ENCODE peak calls at places on chromosomes 4 and X, in six cellular contexts. K, Q, F, M, W and S are unnamed samples.

GRCh38 chr4:76279462-76279861 is 27.1 kb upstream of the STBD1 start:
- DNase-seq in W (no peak), M (no peak), K (no peak), Q (peak), F (no peak), S (no peak)

GRCh38 chrX:120839506-120839905 is 36.2 kb downstream of the CT47B1 start:
- DNase-seq in M (no peak), Q (no peak), W (no peak), K (peak), F (no peak), S (peak)

GRCh38 chr4:48410812-48411211 is 69.5 kb downstream of the SLAIN2 start:
- DNase-seq in K (no peak), W (no peak), M (no peak), F (no peak), Q (no peak), S (no peak)

GRCh38 chr4:39514888-39515401 is 12.3 kb downstream of the UGDH start:
- DNase-seq in M (no peak), W (no peak), F (no peak), Q (no peak), K (no peak), S (no peak)

GRCh38 chrX:97026406-97026805 is 142.7 kb downstream of the RPA4 start:
- DNase-seq in K (peak), M (no peak), F (no peak), W (peak), Q (no peak), S (peak)

GRCh38 chrX:142688256-142688655 is 337.5 kb upstream of the SPANXN4 start:
- DNase-seq in W (no peak), K (no peak), M (no peak), Q (no peak), F (no peak), S (no peak)

GRCh38 chrX:133542476-133542875 is 127.2 kb upstream of the GPC4 start:
- DNase-seq in K (peak), Q (no peak), M (no peak), F (no peak), W (peak), S (no peak)

GRCh38 chr4:113575391-113575790 is 186.1 kb downstream of the CAMK2D start:
- DNase-seq in W (no peak), F (no peak), M (no peak), K (peak), Q (no peak), S (no peak)

GRCh38 chrX:10769165-10769564 is 148.8 kb upstream of the MID1 start:
- DNase-seq in W (peak), K (peak), F (peak), Q (no peak), M (no peak), S (peak)

GRCh38 chrX:7019555-7019954 is 128.0 kb upstream of the STS start:
- DNase-seq in W (no peak), F (no peak), Q (no peak), M (no peak), K (no peak), S (no peak)

GRCh38 chr4:766559-767283 is 59.2 kb downstream of the CPLX1 start:
- DNase-seq in M (no peak), W (no peak), Q (no peak), F (no peak), K (no peak), S (no peak)

GRCh38 chr4:6125103-6125651 is 75.2 kb downstream of the JAKMIP1 start:
- DNase-seq in W (no peak), M (no peak), Q (no peak), F (no peak), K (no peak), S (no peak)

GRCh38 chrX:23317799-23318724 is 16.6 kb upstream of the PTCHD1 start:
- DNase-seq in F (no peak), W (no peak), K (peak), M (peak), Q (peak), S (peak)

GRCh38 chrX:9312922-9313867 is 151.7 kb upstream of the TBL1X start:
- DNase-seq in Q (peak), M (peak), F (no peak), W (no peak), K (no peak), S (peak)

GRCh38 chr4:40378619-40379018 is 43.5 kb downstream of the CHRNA9 start:
- DNase-seq in W (no peak), K (no peak), M (no peak), Q (no peak), F (no peak), S (no peak)

GRCh38 chr4:118807659-118808058 is 28.3 kb downstream of the SEC24D start:
- DNase-seq in M (no peak), W (no peak), Q (no peak), F (no peak), K (no peak), S (no peak)

GRCh38 chr4:185513489-185514181 is 21.7 kb downstream of the PDLIM3 start:
- DNase-seq in F (no peak), Q (no peak), K (peak), W (no peak), M (no peak), S (peak)

GRCh38 chr4:67700874-67701850 is at the start of gene UBA6:
- DNase-seq in Q (peak), M (peak), W (peak), K (peak), F (peak), S (peak)

GRCh38 chrX:7711167-7711566 is 131.8 kb upstream of the VCX start:
- DNase-seq in K (no peak), F (no peak), M (no peak), Q (no peak), W (no peak), S (no peak)

GRCh38 chr4:8176547-8177399 is 18.2 kb upstream of the ABLIM2 start:
- DNase-seq in Q (no peak), F (no peak), M (peak), K (peak), W (peak), S (peak)

GRCh38 chr4:181685911-181686310 is 557.3 kb upstream of the TENM3 start:
- DNase-seq in K (peak), W (no peak), M (no peak), Q (no peak), F (no peak), S (no peak)

GRCh38 chr4:174134361-174134760 is 149.1 kb downstream of the FBXO8 start:
- DNase-seq in F (no peak), Q (no peak), W (no peak), K (no peak), M (no peak), S (no peak)

GRCh38 chrX:134013092-134013497 is 27.7 kb upstream of the GPC3 start:
- DNase-seq in K (peak), F (no peak), W (no peak), M (no peak), Q (no peak), S (no peak)

GRCh38 chr4:183444953-183445543 is 612 bp downstream of the CDKN2AIP start:
- DNase-seq in Q (no peak), F (no peak), W (no peak), M (peak), K (peak), S (peak)

GRCh38 chr4:6908397-6909112 is 1.1 kb upstream of the TBC1D14 start:
- DNase-seq in K (peak), F (no peak), M (no peak), Q (no peak), W (no peak), S (peak)